ENCODE peak calls at places on chromosomes 2 and 18, in four cellular contexts. P is GDM1; J is WERI-Rb-1; U is activated CD4-positive, alpha-beta T cell treated with anti-CD3 and anti-CD28 coated beads, Interleukin-2, amount 50 U/mL, for 24 hours. E is an unnamed sample.

GRCh38 chr2:234979204-234980167 is 27.7 kb downstream of the SH3BP4 start:
- DNase-seq in P (no peak), J (no peak), U (no peak), E (no peak)

GRCh38 chr2:109254174-109254904 is 125.3 kb downstream of the SH3RF3 start:
- DNase-seq in P (no peak), J (no peak), U (no peak), E (no peak)

GRCh38 chr2:89763581-89764485 is 1072.4 kb downstream of the RPIA start:
- DNase-seq in P (no peak), J (no peak), U (no peak), E (no peak)

GRCh38 chr18:28365406-28365805 is 188.5 kb upstream of the CDH2 start:
- DNase-seq in P (no peak), J (no peak), U (no peak), E (no peak)

GRCh38 chr2:32330136-32330535 is 26.7 kb upstream of the BIRC6 start:
- DNase-seq in P (no peak), J (no peak), U (no peak), E (no peak)

GRCh38 chr2:238032755-238033337 is 28.0 kb upstream of the SCLY start:
- DNase-seq in P (no peak), J (no peak), U (no peak), E (no peak)

GRCh38 chr2:237671466-237672173 is 44.2 kb downstream of the LRRFIP1 start:
- DNase-seq in P (no peak), J (no peak), U (no peak), E (no peak)

GRCh38 chr2:160228141-160228963 is 28.3 kb upstream of the ITGB6 start:
- DNase-seq in P (no peak), J (no peak), U (no peak), E (no peak)

GRCh38 chr18:9824474-9824832 is 61.3 kb upstream of the TXNDC2 start:
- DNase-seq in P (no peak), J (no peak), U (no peak), E (no peak)

GRCh38 chr18:63180971-63181376 is 138.6 kb downstream of the BCL2 start:
- DNase-seq in P (no peak), J (no peak), U (no peak), E (no peak)

GRCh38 chr2:238462782-238463396 is 36.2 kb downstream of the ASB1 start:
- DNase-seq in P (no peak), J (no peak), U (no peak), E (no peak)

GRCh38 chr2:95346236-95346737 is 49.1 kb downstream of the KCNIP3 start:
- DNase-seq in P (no peak), J (peak), U (no peak), E (no peak)

GRCh38 chr2:25215948-25216679 is 47.7 kb upstream of the POMC start:
- DNase-seq in P (no peak), J (no peak), U (peak), E (peak)

GRCh38 chr2:96815326-96816126 is 542 bp upstream of the CNNM3 start:
- DNase-seq in P (no peak), J (peak), U (no peak), E (no peak)

GRCh38 chr18:5029622-5030021 is 167.4 kb downstream of the AKAIN1 start:
- DNase-seq in P (no peak), J (no peak), U (no peak), E (no peak)

GRCh38 chr2:219656523-219656922 is 29.1 kb downstream of the SLC4A3 start:
- DNase-seq in P (no peak), J (no peak), U (no peak), E (no peak)

GRCh38 chr2:126877041-126877440 is 21.6 kb upstream of the TEX51 start:
- DNase-seq in P (no peak), J (no peak), U (no peak), E (no peak)